ENCODE peak calls at places on chromosomes 13 and 19, in four cellular contexts. S is NB4, E is thoracic aorta, H is kidney epithelial cell. K is an unnamed sample.

GRCh38 chr13:74070065-74070464 is 64.1 kb downstream of the KLF12 start:
- DNase-seq in H (no peak), S (no peak), E (no peak), K (no peak)

GRCh38 chr19:656751-657559 is 6.1 kb downstream of the RNF126 start:
- DNase-seq in S (no peak), H (no peak), E (no peak), K (no peak)

GRCh38 chr19:56066152-56067023 is 54.7 kb downstream of the ZNF787 start:
- DNase-seq in H (no peak), S (peak), E (no peak), K (no peak)

GRCh38 chr13:86445584-86446140 is 646.4 kb upstream of the SLITRK6 start:
- DNase-seq in S (no peak), H (no peak), E (no peak), K (no peak)

GRCh38 chr19:54100560-54100959 is at the start of gene OSCAR:
- DNase-seq in S (peak), E (no peak), H (no peak), K (no peak)

GRCh38 chr19:50252111-50252886 is 48.9 kb downstream of the MYH14 start:
- DNase-seq in H (no peak), S (peak), E (no peak), K (no peak)

GRCh38 chr19:1279782-1280341 is 4.5 kb downstream of the FAM174C start:
- DNase-seq in E (no peak), H (no peak), S (peak), K (no peak)

GRCh38 chr13:20136781-20137703 is 23.8 kb downstream of the GJA3 start:
- DNase-seq in H (no peak), S (peak), E (no peak), K (no peak)

GRCh38 chr13:26785845-26786630 is 25.5 kb upstream of the GPR12 start:
- DNase-seq in H (no peak), S (peak), E (no peak), K (no peak)

GRCh38 chr13:60454425-60454824 is 57.4 kb downstream of the TDRD3 start:
- DNase-seq in H (no peak), S (no peak), E (no peak), K (no peak)

GRCh38 chr19:28258794-28259193 is 954.2 kb downstream of the UQCRFS1 start:
- DNase-seq in H (no peak), E (no peak), S (no peak), K (no peak)

GRCh38 chr19:34512254-34512796 is 30.8 kb downstream of the WTIP start:
- DNase-seq in S (no peak), E (no peak), H (no peak), K (no peak)

GRCh38 chr19:1811472-1811894 is 593 bp downstream of the ATP8B3 start:
- DNase-seq in S (peak), H (peak), E (peak), K (no peak)

GRCh38 chr13:101514100-101514499 is 61.6 kb downstream of the ITGBL1 start:
- DNase-seq in H (no peak), S (no peak), E (no peak), K (no peak)

GRCh38 chr13:30045916-30046704 is 195.7 kb upstream of the UBL3 start:
- DNase-seq in E (no peak), S (peak), H (no peak), K (peak)

GRCh38 chr19:52889076-52889475 is 8.4 kb downstream of the ZNF320 start:
- DNase-seq in H (no peak), S (no peak), E (no peak), K (no peak)

GRCh38 chr19:28021316-28022185 is 1191.4 kb downstream of the UQCRFS1 start:
- DNase-seq in S (no peak), E (no peak), H (no peak), K (no peak)

GRCh38 chr13:46817081-46817480 is 20.1 kb upstream of the ESD start:
- DNase-seq in S (no peak), E (no peak), H (no peak), K (no peak)

GRCh38 chr13:42266464-42266863 is 5.5 kb upstream of the AKAP11 start:
- DNase-seq in H (no peak), E (no peak), S (no peak), K (peak)

GRCh38 chr13:101382086-101382485 is 34.2 kb downstream of the NALCN start:
- DNase-seq in E (no peak), S (no peak), H (no peak), K (no peak)

GRCh38 chr13:74026753-74027152 is 107.5 kb downstream of the KLF12 start:
- DNase-seq in S (no peak), H (peak), E (no peak), K (no peak)

GRCh38 chr19:8004723-8005513 is 523 bp downstream of the ELAVL1 start:
- DNase-seq in S (peak), H (no peak), E (no peak), K (no peak)

GRCh38 chr19:2372076-2372612 is 12.1 kb downstream of the TMPRSS9 start:
- DNase-seq in H (no peak), S (no peak), E (no peak), K (no peak)

GRCh38 chr19:39514840-39515550 is at the start of gene SELENOV:
- DNase-seq in E (no peak), H (no peak), S (no peak), K (no peak)

GRCh38 chr19:50819636-50820035 is 4.0 kb downstream of the KLK1 start:
- DNase-seq in E (no peak), H (no peak), S (no peak), K (no peak)

GRCh38 chr19:5621311-5621944 is 1.1 kb downstream of the SAFB2 start:
- DNase-seq in E (no peak), S (no peak), H (no peak), K (no peak)

GRCh38 chr13:76778906-76779305 is 107.3 kb downstream of the KCTD12 start:
- DNase-seq in S (no peak), H (no peak), E (no peak), K (no peak)

GRCh38 chr19:33203529-33203928 is 9.4 kb downstream of the LRP3 start:
- DNase-seq in E (no peak), H (no peak), S (no peak), K (no peak)

GRCh38 chr19:46147791-46148288 is at the start of gene IGFL2:
- DNase-seq in E (no peak), H (no peak), S (no peak), K (no peak)

GRCh38 chr19:11201791-11202190 is 4.4 kb upstream of the KANK2 start:
- DNase-seq in H (no peak), E (no peak), S (no peak), K (no peak)

GRCh38 chr19:11204943-11205349 is 7.6 kb upstream of the KANK2 start:
- DNase-seq in H (no peak), S (no peak), E (no peak), K (no peak)

GRCh38 chr19:11202488-11203193 is 5.3 kb upstream of the KANK2 start:
- DNase-seq in E (no peak), H (no peak), S (no peak), K (no peak)

GRCh38 chr19:11204076-11204602 is 6.8 kb upstream of the KANK2 start:
- DNase-seq in E (no peak), S (no peak), H (no peak), K (no peak)

DNA sequence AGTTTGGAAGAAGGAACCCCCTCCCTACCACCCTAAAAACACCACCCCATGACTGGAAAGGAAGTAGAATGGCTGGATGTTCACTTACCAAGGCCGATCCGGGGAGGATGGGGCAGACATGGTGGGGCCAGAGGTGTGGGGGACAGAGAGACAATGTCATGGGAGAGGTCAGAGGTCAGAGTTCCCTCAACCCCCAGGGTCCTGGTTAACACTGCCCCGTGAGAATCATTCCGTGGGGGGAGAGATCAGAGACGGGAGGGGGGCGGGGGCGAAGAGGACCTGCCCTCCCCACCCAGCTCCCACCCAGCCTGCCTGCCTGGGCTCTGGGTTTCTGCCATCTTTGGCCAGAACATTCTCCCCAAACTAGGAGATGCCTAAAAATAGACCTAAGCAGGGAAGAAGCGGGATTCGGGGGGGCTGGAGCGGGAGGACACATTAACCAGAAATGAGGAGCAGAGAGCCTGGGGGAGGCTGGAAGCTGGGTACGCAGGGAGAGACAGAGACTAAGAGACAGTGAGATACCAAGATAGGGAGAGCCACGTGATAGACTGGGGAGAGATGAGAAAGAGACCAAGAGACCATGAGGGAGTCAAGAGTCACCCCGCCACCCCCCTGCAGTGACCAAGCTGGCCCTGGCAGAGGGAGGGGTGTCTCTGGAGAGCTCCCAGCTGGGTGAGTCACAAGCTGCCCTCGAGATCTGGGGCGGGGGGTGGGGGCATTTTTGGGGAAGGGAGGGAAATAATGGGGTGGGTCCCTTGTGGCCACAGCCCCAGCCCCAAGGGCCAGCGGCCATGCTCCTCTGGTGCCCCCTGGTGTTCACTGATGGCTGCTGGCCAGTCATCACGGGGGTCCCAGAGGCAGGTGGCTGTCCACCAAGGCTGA is 6.1 kb upstream of the KANK2 start:
- DNase-seq in E (peak), S (peak), H (no peak), K (peak)
- H3K4me3 ChIP-seq in E (peak), S (no peak), H (no peak), K (no peak)

DNA sequence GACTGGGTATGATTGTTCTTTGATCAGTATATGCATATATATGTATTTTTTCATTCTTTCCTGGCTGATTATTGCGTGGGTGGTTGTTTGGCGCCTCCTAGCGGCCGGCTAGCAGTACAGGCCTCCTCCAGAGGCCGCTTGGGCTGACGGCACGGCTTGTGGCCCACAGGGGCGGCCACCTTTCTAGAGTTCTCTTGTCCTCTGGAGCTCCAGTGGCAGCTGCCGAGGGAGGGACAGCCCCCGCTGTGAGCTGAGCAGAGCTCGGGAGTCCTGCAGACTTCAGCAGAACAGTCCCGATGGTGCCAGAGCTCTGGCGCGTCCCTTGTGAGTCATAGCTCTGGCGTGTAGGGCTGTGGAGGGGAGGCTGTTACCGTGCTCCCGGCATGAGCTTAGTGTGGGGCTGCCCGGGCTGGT is 22.5 kb upstream of the ZNF429 start:
- DNase-seq in S (peak), E (no peak), H (no peak), K (no peak)
- TF ChIP-seq CTCF in S (peak), E (peak), H (peak), K (peak)

GRCh38 chr19:11420429-11420893 is 1.3 kb upstream of the RGL3 start:
- DNase-seq in H (no peak), E (no peak), S (peak), K (no peak)
- H3K4me3 ChIP-seq in H (no peak), E (peak), S (no peak), K (peak)

GRCh38 chr19:18424890-18425514 is 5.8 kb downstream of the SSBP4 start:
- DNase-seq in S (no peak), E (no peak), H (no peak), K (no peak)
- TF ChIP-seq CTCF in S (no peak), E (no peak), H (no peak), K (no peak)

GRCh38 chr13:109587689-109588088 is 198.7 kb downstream of the IRS2 start:
- DNase-seq in H (no peak), E (no peak), S (no peak), K (no peak)

GRCh38 chr13:109584844-109585361 is 201.5 kb downstream of the IRS2 start:
- DNase-seq in H (no peak), S (no peak), E (no peak), K (no peak)

DNA sequence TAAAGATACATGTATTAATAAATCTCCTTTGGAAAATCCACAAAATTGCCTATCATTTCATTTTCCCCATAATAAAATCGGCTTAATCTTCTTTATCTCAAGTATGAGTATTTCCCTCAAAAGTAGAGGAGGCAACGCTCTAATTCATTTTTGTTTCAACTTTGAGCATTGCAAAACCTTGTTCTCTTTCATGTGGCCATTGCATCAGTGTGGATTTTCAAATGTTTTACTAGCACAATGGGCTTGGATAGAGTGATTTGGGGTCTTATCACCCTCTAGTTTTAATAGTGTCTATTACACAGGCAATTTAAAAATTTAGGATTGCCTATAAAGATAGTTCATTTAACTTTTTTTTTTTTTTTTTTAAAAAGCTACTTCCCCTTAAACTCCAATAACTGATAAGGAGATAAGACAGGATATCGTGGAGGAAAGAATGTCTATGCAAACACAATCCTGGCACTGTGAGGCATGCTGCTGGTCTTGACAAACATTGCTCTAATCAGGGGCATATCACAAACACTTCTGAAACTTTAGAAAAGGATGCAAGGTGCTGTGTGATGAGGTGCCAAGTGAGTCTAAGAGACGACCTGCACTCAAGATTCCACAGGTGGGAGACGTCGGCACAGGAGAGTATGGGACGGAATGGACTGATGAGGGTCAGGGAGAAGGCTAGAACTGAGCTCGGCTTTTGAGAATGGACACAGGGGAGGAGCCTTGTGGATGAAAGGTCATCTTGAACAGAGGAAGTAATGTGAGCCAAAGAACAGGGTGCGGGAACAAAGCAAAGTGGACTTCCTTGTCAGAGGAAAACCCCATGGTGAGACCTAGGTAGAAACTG is 199.7 kb downstream of the IRS2 start:
- DNase-seq in S (no peak), E (no peak), H (no peak), K (no peak)
- H3K4me3 ChIP-seq in S (no peak), E (no peak), H (no peak), K (no peak)

GRCh38 chr19:19490247-19490968 is 24.9 kb downstream of the TSSK6 start:
- DNase-seq in S (peak), E (peak), H (peak), K (peak)
- TF ChIP-seq CTCF in S (peak), E (peak), H (peak), K (peak)

GRCh38 chr19:4284974-4285373 is 5.9 kb downstream of the SHD start:
- DNase-seq in S (no peak), H (no peak), E (no peak), K (no peak)
- H3K4me3 ChIP-seq in S (no peak), H (no peak), E (no peak), K (no peak)

GRCh38 chr19:48670699-48671455 is 1.9 kb downstream of the NTN5 start:
- DNase-seq in E (no peak), H (no peak), S (no peak), K (no peak)
- TF ChIP-seq CTCF in E (no peak), H (no peak), S (no peak), K (no peak)

DNA sequence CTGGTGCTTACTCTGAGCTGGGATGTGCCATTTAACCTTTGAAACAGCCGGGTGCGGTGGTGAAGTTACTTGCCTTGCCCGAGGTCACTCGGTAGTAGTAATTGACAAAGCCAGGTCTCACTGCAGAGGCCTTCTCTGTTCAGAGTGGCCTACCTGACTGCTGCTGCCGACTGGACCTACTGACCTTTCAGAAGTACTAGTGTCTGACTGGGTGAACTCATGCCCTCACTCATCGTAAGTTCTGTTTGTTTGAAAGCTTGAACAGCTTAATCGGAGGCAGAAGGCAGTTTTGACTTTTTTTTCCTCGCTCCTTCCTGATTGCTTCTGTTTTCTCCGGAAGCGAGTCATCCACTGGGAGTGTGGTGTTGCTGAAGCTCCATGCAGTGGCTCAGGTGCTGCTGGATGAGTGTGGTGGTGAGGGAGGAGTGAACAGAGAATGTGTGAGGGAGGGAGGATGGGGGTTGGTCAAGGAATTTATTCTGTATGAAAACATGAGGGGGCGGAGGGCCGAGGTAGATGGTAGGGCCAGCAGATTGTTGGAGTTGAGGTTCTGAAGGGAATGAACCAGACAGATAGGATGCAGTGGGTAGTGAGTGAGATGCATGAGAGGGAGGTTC is 2.7 kb downstream of the SPINT2 start:
- DNase-seq in S (no peak), H (peak), E (no peak), K (no peak)
- H3K4me3 ChIP-seq in S (no peak), H (peak), E (peak), K (no peak)

GRCh38 chr13:39273953-39274352 is 235.7 kb downstream of the NHLRC3 start:
- DNase-seq in H (no peak), S (peak), E (no peak), K (no peak)
- TF ChIP-seq CTCF in H (peak), S (peak), E (no peak), K (no peak)

K was measured in AG04449.